ENCODE peak calls at places on chromosomes 7 and 10, in eight cellular contexts. S is neural progenitor cell, A is hepatocyte, B is MM.1S, U is HCT116, W is OCI-LY7, J is PC-3, E is SK-N-SH. F is an unnamed sample.

GRCh38 chr7:157339777-157340677 is 3.2 kb downstream of the DNAJB6 start:
- DNase-seq in S (peak; percentile 67), A (peak; percentile 69), B (peak; percentile 77), U (peak; percentile 53), W (peak; percentile 75), J (peak; percentile 76), E (peak; percentile 88), F (peak; percentile 78)

GRCh38 chr10:103512166-103512565 is 18.7 kb downstream of the NEURL1 start:
- DNase-seq in S (no peak), A (no peak), B (no peak), U (no peak), W (no peak), J (no peak), E (peak; percentile 2), F (no peak)

GRCh38 chr10:59585046-59585700 is 124.5 kb downstream of the SLC16A9 start:
- DNase-seq in S (no peak), A (no peak), B (no peak), U (no peak), W (no peak), J (peak; percentile 92), E (peak; percentile 29), F (no peak)

GRCh38 chr7:111363099-111363498 is 199.2 kb downstream of the IMMP2L start:
- DNase-seq in S (no peak), A (no peak), B (no peak), U (no peak), W (no peak), J (no peak), E (no peak), F (no peak)

GRCh38 chr10:91172348-91172747 is 48.1 kb upstream of the PCGF5 start:
- DNase-seq in S (no peak), A (no peak), B (no peak), U (no peak), W (no peak), J (no peak), E (no peak), F (no peak)

GRCh38 chr10:6774406-6774805 is 194.3 kb upstream of the PRKCQ start:
- DNase-seq in S (no peak), A (no peak), B (no peak), U (no peak), W (no peak), J (no peak), E (no peak), F (no peak)

GRCh38 chr10:133474833-133475734 is 21.3 kb downstream of the SCART1 start:
- DNase-seq in S (no peak), A (no peak), B (no peak), U (no peak), W (no peak), J (no peak), E (peak; percentile 11), F (no peak)

GRCh38 chr7:27251136-27251512 is 8.5 kb downstream of the EVX1 start:
- DNase-seq in S (peak; percentile 15), A (no peak), B (no peak), U (no peak), W (no peak), J (no peak), E (no peak), F (no peak)

GRCh38 chr7:98418271-98418635 is 17.4 kb upstream of the BAIAP2L1 start:
- DNase-seq in S (no peak), A (no peak), B (no peak), U (peak; percentile 47), W (no peak), J (peak; percentile 31), E (no peak), F (no peak)

GRCh38 chr10:31152421-31153133 is 120.9 kb upstream of the ZNF438 start:
- DNase-seq in S (no peak), A (no peak), B (no peak), U (no peak), W (no peak), J (no peak), E (peak; percentile 50), F (no peak)

GRCh38 chr7:5429857-5430611 is 6.4 kb upstream of the TNRC18 start:
- DNase-seq in S (peak; percentile 53), A (peak; percentile 80), B (no peak), U (no peak), W (no peak), J (peak; percentile 69), E (no peak), F (peak; percentile 63)

GRCh38 chr10:98790817-98791216 is 344.1 kb upstream of the HPS1 start:
- DNase-seq in S (peak; percentile 17), A (peak; percentile 22), B (peak; percentile 28), U (peak; percentile 15), W (peak; percentile 1), J (peak; percentile 20), E (peak; percentile 61), F (peak; percentile 30)

GRCh38 chr7:95527033-95527775 is 41.5 kb downstream of the ASB4 start:
- DNase-seq in S (peak; percentile 81), A (peak; percentile 80), B (peak; percentile 59), U (peak; percentile 50), W (peak; percentile 49), J (peak; percentile 65), E (peak; percentile 77), F (peak; percentile 89)

GRCh38 chr10:54496852-54497251 is 304.2 kb downstream of the PCDH15 start:
- DNase-seq in S (peak; percentile 5), A (no peak), B (no peak), U (no peak), W (no peak), J (no peak), E (no peak), F (no peak)

GRCh38 chr10:124056337-124056980 is 36.9 kb downstream of the CHST15 start:
- DNase-seq in S (no peak), A (no peak), B (no peak), U (no peak), W (no peak), J (no peak), E (no peak), F (no peak)
- TF ChIP-seq EZH2phosphoT487 in S (no peak), A (no peak), B (no peak), U (no peak), W (no peak), J (no peak), E (no peak), F (no peak)

GRCh38 chr10:126565871-126566270 is 104.6 kb downstream of the C10orf90 start:
- DNase-seq in S (no peak), A (no peak), B (no peak), U (no peak), W (no peak), J (no peak), E (no peak), F (no peak)

GRCh38 chr10:126563361-126563760 is 107.1 kb downstream of the C10orf90 start:
- DNase-seq in S (no peak), A (no peak), B (no peak), U (no peak), W (no peak), J (no peak), E (no peak), F (no peak)

GRCh38 chr10:126562209-126562680 is 108.2 kb downstream of the C10orf90 start:
- DNase-seq in S (no peak), A (no peak), B (no peak), U (no peak), W (no peak), J (no peak), E (no peak), F (no peak)

GRCh38 chr10:126564297-126564888 is 106.1 kb downstream of the C10orf90 start:
- DNase-seq in S (no peak), A (no peak), B (no peak), U (no peak), W (no peak), J (no peak), E (no peak), F (no peak)

DNA sequence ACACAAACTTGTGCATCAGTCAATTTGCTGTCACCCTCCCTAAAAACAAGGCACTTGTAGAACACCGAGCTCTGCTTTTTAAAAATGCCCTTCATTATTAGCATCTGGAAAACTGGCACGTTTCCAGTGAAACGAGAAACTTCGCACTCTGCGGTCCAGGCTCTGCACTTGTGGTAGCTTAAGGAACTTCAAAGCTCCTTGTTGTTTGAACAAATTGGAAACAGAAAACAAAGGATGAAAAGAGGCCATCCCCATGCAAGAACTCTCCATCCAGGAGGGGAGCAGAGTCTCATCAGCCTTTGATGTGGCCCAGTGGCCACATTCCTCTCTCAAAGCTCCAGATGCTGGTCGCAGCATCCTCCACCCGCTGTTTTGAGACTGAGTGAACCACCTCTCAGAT is 105.0 kb downstream of the C10orf90 start:
- DNase-seq in S (peak; percentile 19), A (no peak), B (no peak), U (no peak), W (no peak), J (no peak), E (no peak), F (no peak)
- H3K27ac ChIP-seq in S (no peak overlapping the region), A (no peak overlapping the region), B (no peak overlapping the region), U (no peak overlapping the region), W (no peak overlapping the region), J (no peak overlapping the region), E (no peak overlapping the region), F (no peak overlapping the region)

DNA sequence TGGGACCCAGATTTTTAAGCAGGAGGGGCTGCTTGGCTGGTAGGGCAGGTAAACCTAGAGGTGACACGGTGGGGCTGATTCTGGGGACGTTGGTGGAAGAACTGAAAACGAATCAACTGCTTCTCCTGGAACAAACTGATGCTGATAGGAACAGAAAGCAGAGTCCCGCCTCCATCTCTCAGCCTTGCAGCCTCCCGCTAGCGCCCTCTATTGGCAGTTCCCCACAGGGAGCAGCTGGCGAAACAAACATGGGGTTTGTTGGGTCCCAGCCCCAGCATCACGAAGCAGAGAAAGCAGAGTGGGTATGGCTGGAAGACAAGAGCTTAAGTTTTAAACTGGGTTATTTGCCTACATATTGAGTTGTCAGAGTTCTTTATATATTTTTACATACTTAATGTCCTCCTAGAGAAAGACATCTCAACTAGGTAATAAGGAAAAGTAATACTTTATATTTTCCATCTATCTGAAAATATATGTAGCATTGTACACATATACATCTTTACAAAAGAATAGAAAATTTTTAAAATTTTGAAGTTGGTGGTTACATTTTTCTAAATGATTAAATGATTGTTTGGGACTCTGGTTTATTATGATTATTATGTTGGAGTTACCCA is 42.3 kb upstream of the FOXI2 start:
- DNase-seq in S (peak; percentile 84), A (peak; percentile 57), B (peak; percentile 41), U (peak; percentile 85), W (peak; percentile 66), J (peak; percentile 42), E (peak; percentile 65), F (peak; percentile 95)
- TF ChIP-seq CTCF in S (peak; percentile 83), A (peak; percentile 44), B (peak; percentile 67), U (peak; percentile 100), W (peak; percentile 84), J (peak; percentile 59), E (peak; percentile 61), F (peak; percentile 97)

GRCh38 chr10:129047585-129047984 is 419.5 kb upstream of the MGMT start:
- DNase-seq in S (no peak), A (no peak), B (no peak), U (no peak), W (no peak), J (no peak), E (no peak), F (no peak)

GRCh38 chr10:129045658-129046057 is 421.4 kb upstream of the MGMT start:
- DNase-seq in S (no peak), A (no peak), B (no peak), U (no peak), W (no peak), J (no peak), E (no peak), F (no peak)

GRCh38 chr10:129048513-129048912 is 418.5 kb upstream of the MGMT start:
- DNase-seq in S (no peak), A (no peak), B (no peak), U (no peak), W (no peak), J (no peak), E (no peak), F (no peak)

GRCh38 chr10:129047001-129047400 is 420.0 kb upstream of the MGMT start:
- DNase-seq in S (no peak), A (no peak), B (no peak), U (no peak), W (no peak), J (no peak), E (no peak), F (no peak)

GRCh38 chr10:129046074-129046681 is 420.9 kb upstream of the MGMT start:
- DNase-seq in S (no peak), A (no peak), B (no peak), U (no peak), W (no peak), J (no peak), E (no peak), F (no peak)
- TF ChIP-seq EZH2phosphoT487 in S (no peak), A (no peak), B (no peak), U (no peak), W (no peak), J (no peak), E (no peak), F (no peak)

F was measured in GM23338.